ENCODE peak calls at places on chromosomes 16 and 17, in seven cellular contexts. E is heart right ventricle, O is NB4, D is cardiac fibroblast, K is GM12878, A is epithelial cell of esophagus, W is AG10803. F is an unnamed sample.

GRCh38 chr17:15409721-15410247 is 57.6 kb downstream of the CDRT4 start:
- DNase-seq in E (no peak), O (no peak), D (peak; percentile 96), K (no peak), A (peak; percentile 73), W (peak; percentile 99), F (no peak)

GRCh38 chr17:79573196-79573929 is 37.5 kb downstream of the RBFOX3 start:
- DNase-seq in E (no peak), O (no peak), D (no peak), K (no peak), A (peak; percentile 2), W (no peak), F (no peak)

GRCh38 chr16:10037771-10038170 is 144.5 kb downstream of the GRIN2A start:
- DNase-seq in E (no peak), O (no peak), D (no peak), K (no peak), A (no peak), W (peak; percentile 12), F (no peak)

GRCh38 chr16:425082-425718 is at the start of gene RAB11FIP3:
- DNase-seq in E (peak; percentile 82), O (peak; percentile 86), D (peak; percentile 82), K (peak; percentile 35), A (peak; percentile 75), W (peak; percentile 70), F (peak; percentile 83)

GRCh38 chr17:42676424-42677011 is at the start of gene PLEKHH3:
- DNase-seq in E (no peak), O (peak; percentile 75), D (no peak), K (no peak), A (no peak), W (no peak), F (no peak)

GRCh38 chr17:72592242-72592966 is 471.6 kb downstream of the SOX9 start:
- DNase-seq in E (peak; percentile 42), O (peak; percentile 41), D (peak; percentile 91), K (no peak), A (peak; percentile 88), W (peak; percentile 81), F (peak; percentile 93)

GRCh38 chr17:36728030-36728991 is 126.9 kb downstream of the MRM1 start:
- DNase-seq in E (no peak), O (peak; percentile 32), D (no peak), K (no peak), A (no peak), W (no peak), F (peak; percentile 52)

GRCh38 chr17:47299239-47299910 is 24.4 kb upstream of the EFCAB13 start:
- DNase-seq in E (no peak), O (no peak), D (no peak), K (no peak), A (no peak), W (no peak), F (no peak)

GRCh38 chr17:34389343-34389742 is 26.3 kb upstream of the CCL1 start:
- DNase-seq in E (no peak), O (no peak), D (no peak), K (no peak), A (no peak), W (no peak), F (no peak)

GRCh38 chr16:59330030-59330670 is 596.0 kb upstream of the GOT2 start:
- DNase-seq in E (no peak), O (no peak), D (no peak), K (no peak), A (no peak), W (peak; percentile 41), F (no peak)

GRCh38 chr16:65318590-65319267 is 196.9 kb upstream of the CDH11 start:
- DNase-seq in E (no peak), O (no peak), D (no peak), K (no peak), A (no peak), W (no peak), F (no peak)

GRCh38 chr17:79842656-79843474 is 3.6 kb upstream of the CBX4 start:
- DNase-seq in E (no peak), O (peak; percentile 64), D (no peak), K (no peak), A (no peak), W (no peak), F (peak; percentile 88)

GRCh38 chr16:82646504-82646903 is 19.7 kb downstream of the CDH13 start:
- DNase-seq in E (no peak), O (no peak), D (no peak), K (no peak), A (no peak), W (no peak), F (no peak)

GRCh38 chr16:31072540-31073072 is 1.4 kb downstream of the ZNF668 start:
- DNase-seq in E (no peak), O (peak; percentile 63), D (peak; percentile 43), K (no peak), A (peak; percentile 57), W (peak; percentile 41), F (no peak)

GRCh38 chr16:68754117-68754792 is 17.2 kb downstream of the CDH1 start:
- DNase-seq in E (no peak), O (no peak), D (no peak), K (no peak), A (peak; percentile 58), W (no peak), F (no peak)

GRCh38 chr16:14502932-14503741 is 126.9 kb downstream of the PARN start:
- DNase-seq in E (no peak), O (no peak), D (peak; percentile 58), K (peak; percentile 79), A (peak; percentile 93), W (peak; percentile 40), F (no peak)

GRCh38 chr16:11224894-11225676 is 30.9 kb downstream of the SOCS1 start:
- DNase-seq in E (no peak), O (peak; percentile 32), D (no peak), K (peak; percentile 88), A (no peak), W (no peak), F (peak; percentile 86)

GRCh38 chr16:4915226-4915761 is 21.7 kb downstream of the PPL start:
- DNase-seq in E (no peak), O (peak; percentile 31), D (peak; percentile 47), K (no peak), A (peak; percentile 51), W (peak; percentile 89), F (no peak)

GRCh38 chr17:28720247-28720996 is 637 bp downstream of the RPL23A start:
- DNase-seq in E (no peak), O (peak; percentile 63), D (no peak), K (no peak), A (no peak), W (no peak), F (no peak)
- TF ChIP-seq CTCF in E (no peak), O (no peak), D (peak; percentile 19), K (peak; percentile 0), A (no peak), W (no peak), F (no peak)

DNA sequence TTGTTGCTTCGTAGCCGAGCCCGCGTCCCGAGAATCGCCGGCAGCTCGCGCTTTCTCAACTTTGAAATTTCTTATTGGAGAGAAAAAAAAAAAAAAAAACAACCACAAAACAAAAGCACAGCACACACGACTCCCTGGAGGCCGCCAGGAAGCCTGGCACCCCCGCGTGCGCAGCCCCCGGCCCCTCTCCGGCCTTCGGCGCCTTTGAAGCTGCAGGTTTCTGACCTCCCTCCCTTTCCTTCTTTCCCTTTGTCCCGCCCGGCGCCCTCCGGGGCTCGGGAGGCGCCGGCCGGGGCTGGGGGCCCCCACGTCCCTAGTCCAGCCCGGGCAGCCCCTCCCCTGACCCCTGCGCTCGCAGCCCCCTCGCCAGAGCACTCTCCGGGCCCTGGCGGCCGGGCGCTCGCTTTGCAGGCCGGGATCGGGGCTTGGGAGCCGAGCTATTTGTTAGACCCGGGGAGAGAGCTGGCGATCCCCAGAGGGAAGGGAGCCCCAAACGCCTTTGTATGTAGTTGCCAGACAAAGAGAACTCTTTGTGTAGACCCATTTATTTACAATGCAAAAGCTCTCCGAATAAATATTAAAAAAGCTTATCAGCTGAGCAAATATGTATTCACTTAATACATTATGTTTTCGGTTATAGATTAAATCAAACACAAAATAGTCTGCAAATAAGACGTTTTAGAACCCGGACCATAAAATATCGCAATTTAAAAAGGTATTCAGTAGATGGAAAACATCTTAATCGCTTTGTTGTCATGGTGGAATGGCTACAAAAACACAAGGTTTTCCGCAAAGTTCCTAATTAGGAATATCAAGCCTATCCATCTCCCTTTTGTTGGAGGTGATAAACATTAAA is 2.3 kb downstream of the BAHCC1 start:
- DNase-seq in E (no peak), O (peak; percentile 82), D (peak; percentile 69), K (no peak), A (peak; percentile 73), W (peak; percentile 47), F (peak; percentile 88)
- TF ChIP-seq CTCF in E (no peak), O (no peak), D (peak; percentile 18), K (no peak), A (peak; percentile 8), W (peak; percentile 11), F (no peak)

DNA sequence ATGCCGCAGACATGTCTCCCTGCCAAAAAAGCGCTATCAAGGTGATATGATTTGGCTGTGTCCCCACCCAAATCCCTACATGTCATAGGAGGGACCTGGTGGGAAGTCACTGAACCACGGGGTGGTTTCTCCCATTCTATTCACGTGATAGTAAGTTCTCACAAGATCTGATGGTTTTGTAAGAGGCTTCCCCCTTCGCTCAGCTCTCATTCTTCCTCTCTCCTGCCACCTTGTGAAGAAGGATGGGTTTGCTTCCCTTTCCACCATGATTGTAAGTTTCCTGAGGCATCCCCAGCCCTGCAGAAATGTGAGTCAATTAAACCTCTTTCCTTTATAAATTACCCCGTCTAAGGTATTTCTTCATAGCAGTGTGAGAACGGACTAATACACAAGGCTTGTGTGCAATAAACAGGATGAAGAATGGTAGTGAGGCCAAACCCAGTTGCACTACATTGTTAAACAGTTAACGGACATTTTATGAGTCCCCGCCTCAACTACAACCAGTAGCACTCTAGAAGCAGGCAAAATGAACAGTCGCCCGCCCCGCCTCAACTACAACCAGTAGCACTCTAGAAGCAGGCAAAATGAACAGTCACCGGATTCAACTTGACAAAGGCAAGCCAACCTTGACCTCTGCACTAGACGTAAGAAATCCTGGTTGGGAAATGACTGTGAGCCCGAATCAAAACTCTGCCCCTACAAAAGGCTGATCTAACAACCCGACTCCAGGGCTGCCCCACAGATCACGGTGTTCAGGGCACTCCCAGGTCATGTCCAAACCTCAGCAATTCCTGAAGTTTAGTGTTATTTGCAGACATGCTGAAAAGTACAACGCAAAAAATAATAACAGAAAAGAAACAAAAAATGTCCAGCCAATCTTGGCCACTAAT is 26.3 kb downstream of the VPS53 start:
- DNase-seq in E (peak; percentile 17), O (peak; percentile 62), D (peak; percentile 62), K (no peak), A (no peak), W (peak; percentile 33), F (no peak)
- TF ChIP-seq CTCF in E (peak; percentile 35), O (peak; percentile 11), D (peak; percentile 20), K (no peak), A (peak; percentile 24), W (peak; percentile 39), F (peak; percentile 27)

GRCh38 chr17:50151937-50152547 is 1.6 kb upstream of the PPP1R9B start:
- DNase-seq in E (peak; percentile 92), O (peak; percentile 86), D (peak; percentile 90), K (no peak), A (peak; percentile 90), W (peak; percentile 86), F (peak; percentile 94)

GRCh38 chr17:50152736-50153135 is 2.3 kb upstream of the PPP1R9B start:
- DNase-seq in E (no peak), O (no peak), D (no peak), K (no peak), A (no peak), W (no peak), F (no peak)

GRCh38 chr17:50150354-50151040 is at the start of gene PPP1R9B:
- DNase-seq in E (no peak), O (no peak), D (no peak), K (no peak), A (no peak), W (no peak), F (no peak)

GRCh38 chr17:50149425-50150353 is 788 bp downstream of the PPP1R9B start:
- DNase-seq in E (no peak), O (peak; percentile 83), D (peak; percentile 61), K (no peak), A (peak; percentile 68), W (peak; percentile 60), F (peak; percentile 71)

GRCh38 chr17:50151041-50151936 is 812 bp upstream of the PPP1R9B start:
- DNase-seq in E (peak; percentile 93), O (peak; percentile 94), D (peak; percentile 95), K (peak; percentile 63), A (peak; percentile 91), W (peak; percentile 87), F (peak; percentile 95)
- TF ChIP-seq CTCF in E (peak; percentile 51), O (peak; percentile 39), D (peak; percentile 78), K (peak; percentile 84), A (peak; percentile 66), W (peak; percentile 64), F (peak; percentile 80)